ENCODE peak calls at places on chromosome 14, in five cellular contexts. M is stimulated activated CD4-positive, alpha-beta T cell treated with anti-CD3 and anti-CD28 coated beads, Interleukin-1b, Interleukin-23, amount 100 ng/mL, for 4 hours; I is GM13977; N is M059J; T is cardiac muscle cell. J is an unnamed sample.

GRCh38 chr14:40119321-40119720 is 687.1 kb upstream of the FBXO33 start:
- DNase-seq in M (no peak), I (no peak), N (peak), T (no peak), J (no peak)

GRCh38 chr14:99571303-99571986 is 32.6 kb downstream of the CCDC85C start:
- DNase-seq in M (no peak), I (no peak), N (peak), T (no peak), J (no peak)

GRCh38 chr14:69101331-69101826 is 51.5 kb downstream of the DCAF5 start:
- DNase-seq in M (no peak), I (no peak), N (peak), T (peak), J (peak)

GRCh38 chr14:94129758-94130414 is 482 bp upstream of the IFI27L2 start:
- DNase-seq in M (no peak), I (peak), N (peak), T (peak), J (peak)

GRCh38 chr14:65972891-65973290 is 513.3 kb upstream of the CCDC196 start:
- DNase-seq in M (no peak), I (no peak), N (no peak), T (peak), J (no peak)

GRCh38 chr14:71169861-71170260 is 262.6 kb downstream of the PCNX1 start:
- DNase-seq in M (no peak), I (no peak), N (no peak), T (no peak), J (no peak)

GRCh38 chr14:67352055-67352454 is 7.5 kb downstream of the ATP6V1D start:
- DNase-seq in M (no peak), I (no peak), N (no peak), T (no peak), J (no peak)

GRCh38 chr14:94175403-94176146 is 1.5 kb downstream of the PPP4R4 start:
- DNase-seq in M (no peak), I (no peak), N (no peak), T (peak), J (no peak)

GRCh38 chr14:99698642-99699041 is 14.5 kb downstream of the CYP46A1 start:
- DNase-seq in M (no peak), I (no peak), N (no peak), T (peak), J (peak)

GRCh38 chr14:34106310-34106709 is 155.4 kb upstream of the EGLN3 start:
- DNase-seq in M (no peak), I (no peak), N (no peak), T (no peak), J (no peak)

GRCh38 chr14:90553921-90554336 is 157.1 kb downstream of the CALM1 start:
- DNase-seq in M (no peak), I (no peak), N (no peak), T (no peak), J (no peak)

GRCh38 chr14:73253323-73253610 is 16.0 kb downstream of the PAPLN start:
- DNase-seq in M (no peak), I (no peak), N (no peak), T (no peak), J (no peak)

GRCh38 chr14:103444837-103445524 is 59.8 kb downstream of the MARK3 start:
- DNase-seq in M (no peak), I (no peak), N (no peak), T (peak), J (no peak)

GRCh38 chr14:92039073-92039719 is 663 bp downstream of the TRIP11 start:
- DNase-seq in M (no peak), I (peak), N (peak), T (peak), J (no peak)

GRCh38 chr14:85471744-85472143 is 58.2 kb upstream of the FLRT2 start:
- DNase-seq in M (no peak), I (no peak), N (no peak), T (peak), J (peak)

GRCh38 chr14:93683241-93683640 is 105.0 kb downstream of the PRIMA1 start:
- DNase-seq in M (no peak), I (no peak), N (peak), T (no peak), J (no peak)